ENCODE peak calls at places on chromosomes 2 and 18, in ten cellular contexts. K, J, R, S, V, B, L, Z, N and P are unnamed samples.
A peak's percentile ranks its signal among the peaks of the same experiment; 100 is the strongest.

GRCh38 chr18:63162271-63163014 is 157.1 kb downstream of the BCL2 start:
- DNase-seq in J (no peak), B (peak; percentile 41), Z (no peak), R (no peak), L (peak; percentile 88), S (peak; percentile 95), N (no peak), V (peak; percentile 76), K (no peak), P (peak; percentile 51)

GRCh38 chr18:76673281-76674005 is 148.9 kb upstream of the ZNF236 start:
- DNase-seq in S (no peak), N (no peak), K (no peak), L (no peak), J (no peak), R (no peak), Z (no peak), B (no peak), V (no peak), P (no peak)

GRCh38 chr18:51622676-51623075 is 425.2 kb upstream of the MEX3C start:
- DNase-seq in Z (no peak), V (no peak), B (no peak), S (no peak), N (no peak), L (no peak), R (no peak), K (no peak), J (no peak), P (no peak)

GRCh38 chr2:235347691-235348090 is 146.2 kb upstream of the AGAP1 start:
- DNase-seq in J (no peak), N (peak; percentile 91), S (no peak), Z (peak; percentile 65), V (no peak), B (no peak), R (peak; percentile 13), K (no peak), L (no peak), P (peak; percentile 87)

GRCh38 chr2:117938611-117939010 is 75.3 kb downstream of the CCDC93 start:
- DNase-seq in L (no peak), B (no peak), J (no peak), K (no peak), V (no peak), R (no peak), S (no peak), N (no peak), Z (no peak), P (no peak)

GRCh38 chr2:16068233-16068940 is 128.0 kb downstream of the MYCN start:
- DNase-seq in Z (no peak), J (no peak), V (no peak), L (no peak), S (no peak), N (no peak), B (no peak), K (no peak), R (no peak), P (no peak)

GRCh38 chr2:125652260-125652659 is 1003.7 kb upstream of the GYPC start:
- DNase-seq in K (no peak), L (no peak), N (no peak), V (no peak), R (peak; percentile 25), Z (no peak), B (no peak), S (no peak), J (no peak), P (no peak)

GRCh38 chr2:23867449-23867848 is 59.5 kb downstream of the ATAD2B start:
- DNase-seq in S (no peak), R (no peak), N (no peak), V (no peak), J (no peak), L (no peak), Z (no peak), B (no peak), K (no peak), P (no peak)

GRCh38 chr2:210387074-210387473 is 72.1 kb upstream of the MYL1 start:
- DNase-seq in V (no peak), B (no peak), J (no peak), R (no peak), K (no peak), Z (no peak), S (no peak), L (no peak), N (no peak), P (no peak)

GRCh38 chr18:36912887-36913286 is 84.0 kb downstream of the KIAA1328 start:
- DNase-seq in B (no peak), R (no peak), V (peak; percentile 17), J (peak; percentile 12), N (no peak), Z (no peak), L (no peak), K (no peak), S (no peak), P (no peak)